ENCODE peak calls at places on chromosomes 4 and X, in nine cellular contexts. X, Q, R, H, N, W, T, I and U are unnamed samples.

GRCh38 chrX:38519651-38520050 is 41.7 kb upstream of the TSPAN7 start:
- DNase-seq in T (no peak), N (no peak), H (no peak), Q (no peak), W (no peak), R (no peak), I (no peak), X (no peak), U (no peak)

GRCh38 chr4:8157496-8157895 is 1.1 kb downstream of the ABLIM2 start:
- DNase-seq in R (no peak), H (no peak), N (no peak), X (peak; percentile 71), T (no peak), W (peak; percentile 52), I (no peak), Q (peak; percentile 34), U (no peak)

GRCh38 chrX:41382699-41383645 is 49.0 kb downstream of the DDX3X start:
- DNase-seq in Q (no peak), T (no peak), N (no peak), W (no peak), H (no peak), R (peak; percentile 15), X (no peak), I (no peak), U (no peak)

GRCh38 chr4:159543831-159544230 is 441.0 kb downstream of the RAPGEF2 start:
- DNase-seq in I (no peak), R (no peak), N (no peak), T (no peak), H (no peak), X (no peak), W (no peak), Q (no peak), U (no peak)

GRCh38 chr4:70969076-70969475 is 24.4 kb upstream of the DCK start:
- DNase-seq in T (no peak), N (no peak), I (no peak), Q (no peak), H (no peak), W (no peak), X (no peak), R (no peak), U (no peak)

GRCh38 chr4:113845138-113845537 is 83.6 kb upstream of the CAMK2D start:
- DNase-seq in X (no peak), T (no peak), Q (no peak), R (no peak), N (no peak), I (no peak), W (no peak), H (no peak), U (no peak)

GRCh38 chr4:76806757-76807156 is 91.2 kb downstream of the SOWAHB start:
- DNase-seq in T (no peak), H (no peak), I (no peak), W (no peak), Q (no peak), X (no peak), R (no peak), N (no peak), U (no peak)

GRCh38 chrX:105658136-105658535 is 164.2 kb upstream of the NRK start:
- DNase-seq in R (no peak), X (no peak), N (no peak), T (no peak), W (no peak), H (no peak), Q (no peak), I (no peak), U (no peak)

GRCh38 chr4:185534850-185535761 is at the start of gene PDLIM3:
- DNase-seq in I (peak; percentile 65), N (no peak), H (peak; percentile 37), W (peak; percentile 44), Q (peak; percentile 68), R (no peak), X (peak; percentile 65), T (no peak), U (peak; percentile 62)

GRCh38 chr4:20982544-20982943 is 282.3 kb downstream of the PACRGL start:
- DNase-seq in Q (no peak), W (no peak), N (no peak), I (no peak), R (no peak), X (no peak), T (no peak), H (no peak), U (no peak)